ENCODE peak calls at places on chromosomes 7 and 10, in six cellular contexts. I is Right ventricle myocardium superior; U is C1 segment of cervical spinal cord; M is astrocyte; J is NCI-H748 treated with DMSO at 0.1 percent for 48 hours; Z is effector CD4-positive, alpha-beta T cell. P is an unnamed sample.

GRCh38 chr7:46317256-46317655 is 396.2 kb upstream of the IGFBP3 start:
- DNase-seq in M (peak), I (no peak), J (no peak), Z (no peak), U (no peak), P (peak)

GRCh38 chr10:72322280-72323058 is 32.2 kb downstream of the DNAJB12 start:
- DNase-seq in M (no peak), U (no peak), Z (peak), J (no peak), I (no peak), P (peak)

GRCh38 chr10:133359972-133360610 is 2.3 kb upstream of the FUOM start:
- DNase-seq in M (no peak), I (no peak), U (no peak), Z (no peak), J (no peak), P (no peak)

GRCh38 chr10:2986341-2986933 is 80.9 kb upstream of the PFKP start:
- DNase-seq in U (no peak), M (no peak), J (peak), I (no peak), Z (no peak), P (no peak)

GRCh38 chr10:43698156-43698555 is 49.5 kb upstream of the ZNF32 start:
- DNase-seq in I (no peak), U (no peak), J (no peak), Z (no peak), M (no peak), P (no peak)

GRCh38 chr7:123440202-123440601 is 94.2 kb downstream of the IQUB start:
- DNase-seq in I (no peak), M (no peak), U (no peak), Z (no peak), J (no peak), P (no peak)

GRCh38 chr7:100753750-100754149 is 20.4 kb downstream of the ZAN start:
- DNase-seq in U (no peak), J (no peak), M (no peak), I (no peak), Z (no peak), P (peak)

GRCh38 chr7:77348371-77348813 is 67.8 kb downstream of the GSAP start:
- DNase-seq in J (no peak), M (peak), Z (no peak), U (no peak), I (no peak), P (peak)

GRCh38 chr10:71216751-71217265 is 4.4 kb downstream of the UNC5B start:
- DNase-seq in U (no peak), M (no peak), I (no peak), Z (no peak), J (no peak), P (no peak)

GRCh38 chr10:78134919-78135318 is 101.3 kb downstream of the RPS24 start:
- DNase-seq in Z (no peak), I (no peak), J (no peak), M (no peak), U (no peak), P (no peak)

GRCh38 chr7:73734619-73735525 is 3.7 kb downstream of the ABHD11 start:
- DNase-seq in J (peak), I (peak), U (no peak), Z (peak), M (peak), P (peak)

GRCh38 chr7:23490357-23491131 is 20.3 kb upstream of the IGF2BP3 start:
- DNase-seq in M (peak), J (no peak), Z (peak), I (peak), U (peak), P (peak)